ENCODE peak calls at places on chromosomes 1 and 21, in seven cellular contexts. G is hepatocyte, K is adrenal gland, Q is breast epithelium, V is psoas muscle, C is neural progenitor cell, N is left ventricle myocardium inferior. R is an unnamed sample.

GRCh38 chr1:34597877-34598514 is 156.9 kb upstream of the GJB5 start:
- DNase-seq in G (peak; percentile 86), K (peak; percentile 87), Q (peak; percentile 69), V (peak; percentile 60), C (peak; percentile 89), N (peak; percentile 46), R (no peak)

GRCh38 chr1:105874621-105875020 is 1181.9 kb upstream of the PRMT6 start:
- DNase-seq in G (no peak), K (no peak), Q (no peak), V (no peak), C (no peak), N (no peak), R (no peak)

GRCh38 chr1:91673603-91674002 is 173.0 kb downstream of the CDC7 start:
- DNase-seq in G (no peak), K (no peak), Q (no peak), V (no peak), C (no peak), N (no peak), R (no peak)

GRCh38 chr1:112513112-112513870 is 4.5 kb downstream of the WNT2B start:
- DNase-seq in G (no peak), K (no peak), Q (no peak), V (no peak), C (no peak), N (no peak), R (no peak)

GRCh38 chr1:192477630-192478029 is 97.9 kb upstream of the RGS1 start:
- DNase-seq in G (peak; percentile 24), K (no peak), Q (no peak), V (no peak), C (no peak), N (no peak), R (no peak)

GRCh38 chr21:41615613-41616012 is 107.7 kb upstream of the TMPRSS2 start:
- DNase-seq in G (no peak), K (no peak), Q (no peak), V (no peak), C (no peak), N (no peak), R (no peak)

GRCh38 chr1:203557390-203557789 is 63.4 kb downstream of the OPTC start:
- DNase-seq in G (peak; percentile 47), K (peak; percentile 81), Q (no peak), V (no peak), C (no peak), N (peak; percentile 77), R (no peak)

GRCh38 chr1:6477039-6477820 is 11.3 kb upstream of the TNFRSF25 start:
- DNase-seq in G (no peak), K (no peak), Q (no peak), V (no peak), C (no peak), N (no peak), R (no peak)

GRCh38 chr1:207805841-207806421 is 54.1 kb downstream of the CD46 start:
- DNase-seq in G (peak; percentile 55), K (peak; percentile 94), Q (no peak), V (peak; percentile 94), C (no peak), N (peak; percentile 85), R (peak; percentile 90)

GRCh38 chr21:15809818-15810217 is 80.0 kb downstream of the USP25 start:
- DNase-seq in G (no peak), K (no peak), Q (no peak), V (peak; percentile 57), C (no peak), N (no peak), R (no peak)

GRCh38 chr1:112524251-112524650 is 15.5 kb downstream of the WNT2B start:
- DNase-seq in G (peak; percentile 17), K (no peak), Q (no peak), V (no peak), C (peak; percentile 60), N (peak; percentile 37), R (no peak)

GRCh38 chr1:1298861-1299685 is 8.7 kb downstream of the ACAP3 start:
- DNase-seq in G (no peak), K (no peak), Q (no peak), V (no peak), C (peak; percentile 89), N (no peak), R (no peak)

GRCh38 chr1:220432408-220432807 is 95.5 kb upstream of the MARK1 start:
- DNase-seq in G (peak; percentile 51), K (no peak), Q (no peak), V (no peak), C (no peak), N (no peak), R (no peak)

GRCh38 chr1:42518894-42519293 is 55.8 kb downstream of the CCDC30 start:
- DNase-seq in G (no peak), K (no peak), Q (no peak), V (no peak), C (no peak), N (no peak), R (no peak)

GRCh38 chr1:15627343-15627988 is 10.2 kb downstream of the DDI2 start:
- DNase-seq in G (no peak), K (no peak), Q (no peak), V (no peak), C (no peak), N (no peak), R (no peak)

GRCh38 chr1:40857737-40858136 is 4.4 kb downstream of the CITED4 start:
- DNase-seq in G (no peak), K (no peak), Q (no peak), V (no peak), C (peak; percentile 63), N (no peak), R (no peak)

GRCh38 chr1:11134352-11135266 is 34.9 kb upstream of the EXOSC10 start:
- DNase-seq in G (no peak), K (no peak), Q (no peak), V (peak; percentile 58), C (no peak), N (no peak), R (no peak)

GRCh38 chr21:41369915-41370839 is 8.3 kb downstream of the MX2 start:
- DNase-seq in G (no peak), K (peak; percentile 49), Q (no peak), V (no peak), C (no peak), N (peak; percentile 31), R (peak; percentile 73)

GRCh38 chr1:57450981-57451380 is 27.1 kb upstream of the DAB1 start:
- DNase-seq in G (no peak), K (no peak), Q (no peak), V (no peak), C (no peak), N (no peak), R (no peak)

GRCh38 chr1:83574749-83575148 is 424.2 kb downstream of the TTLL7 start:
- DNase-seq in G (no peak), K (no peak), Q (no peak), V (no peak), C (peak; percentile 67), N (no peak), R (no peak)

GRCh38 chr1:41851589-41851988 is 67.1 kb downstream of the HIVEP3 start:
- DNase-seq in G (no peak), K (no peak), Q (no peak), V (no peak), C (no peak), N (no peak), R (no peak)

GRCh38 chr1:188986751-188987417 is 1490.8 kb downstream of the BRINP3 start:
- DNase-seq in G (peak; percentile 6), K (no peak), Q (no peak), V (no peak), C (peak; percentile 73), N (no peak), R (no peak)

GRCh38 chr1:153985341-153985912 is 712 bp downstream of the RAB13 start:
- DNase-seq in G (peak; percentile 73), K (no peak), Q (no peak), V (peak; percentile 81), C (no peak), N (no peak), R (peak; percentile 87)

GRCh38 chr1:203051841-203052324 is 25.6 kb downstream of the PPFIA4 start:
- DNase-seq in G (peak; percentile 42), K (no peak), Q (no peak), V (peak; percentile 65), C (no peak), N (no peak), R (no peak)

GRCh38 chr1:154148787-154149186 is 6.1 kb downstream of the NUP210L start:
- DNase-seq in G (no peak), K (no peak), Q (no peak), V (no peak), C (no peak), N (no peak), R (no peak)

GRCh38 chr1:10903826-10904225 is 107.4 kb upstream of the CASZ1 start:
- DNase-seq in G (no peak), K (no peak), Q (no peak), V (peak; percentile 18), C (no peak), N (no peak), R (no peak)

GRCh38 chr1:178393370-178393769 is 103.4 kb downstream of the CLEC20A start:
- DNase-seq in G (no peak), K (no peak), Q (no peak), V (no peak), C (no peak), N (no peak), R (no peak)

GRCh38 chr1:152946651-152947256 is at the start of gene SPRR5:
- DNase-seq in G (no peak), K (no peak), Q (no peak), V (no peak), C (no peak), N (no peak), R (no peak)

GRCh38 chr21:25507522-25507921 is 99.8 kb downstream of the MRPL39 start:
- DNase-seq in G (no peak), K (no peak), Q (no peak), V (no peak), C (no peak), N (no peak), R (no peak)
- TF ChIP-seq CTCF in G (no peak), K (no peak), Q (no peak), V (no peak), C (peak; percentile 26), N (no peak), R (no peak)

GRCh38 chr21:21851657-21852056 is 853.4 kb downstream of the NCAM2 start:
- DNase-seq in G (no peak), K (no peak), Q (no peak), V (no peak), C (no peak), N (no peak), R (no peak)

GRCh38 chr21:21845901-21846396 is 847.7 kb downstream of the NCAM2 start:
- DNase-seq in G (no peak), K (no peak), Q (no peak), V (no peak), C (no peak), N (no peak), R (no peak)

GRCh38 chr21:21851205-21851604 is 853.0 kb downstream of the NCAM2 start:
- DNase-seq in G (no peak), K (no peak), Q (no peak), V (no peak), C (no peak), N (no peak), R (no peak)
- H3K4me3 ChIP-seq in G (no peak overlapping the region), K (no peak overlapping the region), Q (no peak overlapping the region), V (no peak overlapping the region), C (no peak overlapping the region), N (no peak overlapping the region), R (no peak overlapping the region)

GRCh38 chr1:61585714-61586113 is 139.2 kb downstream of the TM2D1 start:
- DNase-seq in G (no peak), K (no peak), Q (no peak), V (no peak), C (no peak), N (no peak), R (no peak)
- TF ChIP-seq CTCF in G (no peak), K (no peak), Q (no peak), V (no peak), C (no peak), N (no peak), R (no peak)

GRCh38 chr1:63323866-63324778 is 1.8 kb downstream of the FOXD3 start:
- DNase-seq in G (peak; percentile 12), K (no peak), Q (no peak), V (no peak), C (peak; percentile 81), N (no peak), R (no peak)
- H3K4me3 ChIP-seq in G (no peak overlapping the region), K (peak overlapping the region; percentile 62), Q (no peak overlapping the region), V (peak overlapping the region; percentile 76), C (peak overlapping the region; percentile 45), N (peak overlapping the region; percentile 65), R (peak overlapping the region; percentile 65)

R was measured in suprapubic skin.